ENCODE peak calls at places on chromosomes 7 and 10, in seven cellular contexts. D is HCT116, B is SK-N-SH, J is K562, K is GM12878, C is HepG2, V is H1. O is an unnamed sample.

GRCh38 chr7:131826960-131827359 is 270.5 kb upstream of the PODXL start:
- DNase-seq in B (no peak), C (no peak), J (no peak), D (no peak), V (no peak), K (no peak), O (no peak)

GRCh38 chr10:91032614-91033248 is 111.8 kb upstream of the ANKRD1 start:
- DNase-seq in B (no peak), D (no peak), C (no peak), V (no peak), K (no peak), J (no peak), O (no peak)

GRCh38 chr10:101267336-101267735 is 38.1 kb upstream of the LBX1 start:
- DNase-seq in J (no peak), K (no peak), V (no peak), C (no peak), D (no peak), B (no peak), O (no peak)

GRCh38 chr10:20778008-20778757 is 118.9 kb downstream of the NEBL start:
- DNase-seq in V (no peak), B (no peak), C (no peak), D (no peak), J (no peak), K (no peak), O (no peak)

GRCh38 chr10:74383617-74384016 is 232.6 kb downstream of the ADK start:
- DNase-seq in C (no peak), K (no peak), J (no peak), V (no peak), B (no peak), D (no peak), O (no peak)

GRCh38 chr7:15886626-15887025 is 200.1 kb upstream of the MEOX2 start:
- DNase-seq in B (no peak), J (no peak), V (no peak), C (no peak), D (no peak), K (no peak), O (no peak)

GRCh38 chr10:72658696-72659400 is 33.0 kb upstream of the MICU1 start:
- DNase-seq in V (no peak), K (no peak), J (no peak), B (no peak), D (no peak), C (no peak), O (no peak)

GRCh38 chr7:16169537-16169936 is 251.8 kb downstream of the CRPPA start:
- DNase-seq in K (no peak), C (no peak), J (no peak), B (no peak), V (no peak), D (no peak), O (no peak)

GRCh38 chr10:84783386-84783785 is 455.0 kb downstream of the CCSER2 start:
- DNase-seq in C (peak; percentile 17), D (peak; percentile 12), K (no peak), B (peak; percentile 64), V (no peak), J (peak; percentile 28), O (peak; percentile 62)

GRCh38 chr10:116272497-116273221 is at the start of gene GFRA1:
- DNase-seq in J (no peak), V (peak; percentile 82), B (peak; percentile 79), K (no peak), D (no peak), C (no peak), O (peak; percentile 54)

GRCh38 chr10:89314676-89315075 is 12.8 kb downstream of the IFIT2 start:
- DNase-seq in J (no peak), K (no peak), C (no peak), D (no peak), V (no peak), B (no peak), O (no peak)

GRCh38 chr7:81956520-81956919 is 186.7 kb upstream of the HGF start:
- DNase-seq in B (peak; percentile 42), K (peak; percentile 30), J (peak; percentile 1), V (no peak), C (peak; percentile 39), D (peak; percentile 47), O (peak; percentile 45)

GRCh38 chr7:148084138-148084537 is 506.4 kb upstream of the C7orf33 start:
- DNase-seq in B (peak; percentile 77), J (peak; percentile 57), C (peak; percentile 27), V (no peak), D (peak; percentile 12), K (no peak), O (peak; percentile 70)

GRCh38 chr7:148523550-148523949 is 67.0 kb upstream of the C7orf33 start:
- DNase-seq in J (no peak), C (no peak), B (no peak), V (no peak), D (no peak), K (no peak), O (no peak)

GRCh38 chr10:71314028-71314693 is 4.9 kb upstream of the SLC29A3 start:
- DNase-seq in C (no peak), B (peak; percentile 81), D (peak; percentile 21), J (peak; percentile 79), V (peak; percentile 73), K (no peak), O (peak; percentile 51)

GRCh38 chr7:27277628-27278027 is 35.0 kb downstream of the EVX1 start:
- DNase-seq in D (peak; percentile 29), J (peak; percentile 6), C (peak; percentile 35), K (no peak), V (no peak), B (no peak), O (no peak)

GRCh38 chr10:73771722-73772279 is 10.0 kb upstream of the CHCHD1 start:
- DNase-seq in J (peak; percentile 93), C (peak; percentile 27), D (peak; percentile 48), K (no peak), V (no peak), B (no peak), O (no peak)

GRCh38 chr10:43203491-43204393 is 63.1 kb downstream of the RASGEF1A start:
- DNase-seq in J (peak; percentile 86), V (peak; percentile 96), K (no peak), C (no peak), B (peak; percentile 52), D (peak; percentile 58), O (peak; percentile 90)

GRCh38 chr10:43201545-43202131 is 63.4 kb downstream of the CSGALNACT2 start:
- DNase-seq in J (no peak), V (peak; percentile 43), B (peak; percentile 16), K (no peak), C (no peak), D (no peak), O (no peak)

GRCh38 chr10:43204394-43204942 is 62.4 kb downstream of the RASGEF1A start:
- DNase-seq in B (no peak), J (no peak), D (no peak), V (no peak), C (no peak), K (no peak), O (no peak)

GRCh38 chr10:43202224-43202656 is 64.0 kb downstream of the CSGALNACT2 start:
- DNase-seq in K (no peak), V (peak; percentile 82), C (no peak), D (peak; percentile 31), J (peak; percentile 91), B (peak; percentile 36), O (no peak)

DNA sequence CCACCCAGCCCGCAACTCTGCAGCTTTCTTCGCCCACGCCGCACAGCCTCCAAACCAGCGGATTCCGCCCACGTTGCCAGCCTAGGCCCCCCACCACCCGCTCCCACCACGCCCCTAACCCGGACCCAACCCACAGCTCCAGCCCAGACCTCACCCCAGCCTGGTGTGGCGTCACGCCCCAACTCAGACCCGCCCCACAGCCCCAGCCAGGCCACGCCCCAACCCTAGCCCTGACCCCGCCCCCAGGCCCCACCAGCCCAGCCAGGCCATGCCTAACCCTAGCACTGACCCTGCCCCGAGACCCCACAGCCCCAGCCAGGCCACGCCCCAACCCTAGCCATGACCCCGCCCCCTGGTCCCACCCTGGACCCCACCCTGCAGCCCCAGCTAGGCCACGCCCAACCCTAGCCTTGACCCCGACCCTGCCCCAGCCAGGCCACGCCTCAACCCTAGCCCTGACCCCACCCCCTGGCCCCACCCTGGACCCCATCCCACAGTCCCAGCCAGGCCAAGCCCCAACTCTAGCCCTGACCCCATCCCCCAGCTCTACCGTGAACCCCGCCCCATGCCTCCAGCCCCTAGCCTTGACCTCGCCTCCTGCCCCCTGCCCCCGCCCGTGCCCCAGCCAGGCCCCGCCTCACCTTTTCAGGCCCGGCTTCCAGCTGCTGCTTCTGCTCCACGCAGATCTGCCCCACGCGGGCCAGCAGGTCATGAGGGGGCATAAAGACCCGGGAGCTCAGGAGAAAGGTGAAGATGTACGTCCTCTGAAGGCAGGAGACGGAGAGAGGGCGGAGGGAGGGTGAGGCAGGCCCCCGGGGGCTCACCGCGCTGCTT is 64.0 kb downstream of the RASGEF1A start:
- DNase-seq in V (peak; percentile 98), D (no peak), B (peak; percentile 29), J (peak; percentile 95), K (no peak), C (no peak), O (no peak)
- TF ChIP-seq JUND in V (no peak), D (no peak), B (no peak), J (no peak), K (no peak), C (no peak), O (no peak)

GRCh38 chr7:142385528-142386340 is 127.9 kb upstream of the PRSS58 start:
- DNase-seq in K (peak; percentile 13), B (peak; percentile 62), D (peak; percentile 72), C (peak; percentile 32), V (peak; percentile 68), J (peak; percentile 79), O (peak; percentile 4)
- TF ChIP-seq JUND in K (no peak), B (no peak), D (no peak), C (no peak), V (peak; percentile 29), J (no peak), O (no peak)

DNA sequence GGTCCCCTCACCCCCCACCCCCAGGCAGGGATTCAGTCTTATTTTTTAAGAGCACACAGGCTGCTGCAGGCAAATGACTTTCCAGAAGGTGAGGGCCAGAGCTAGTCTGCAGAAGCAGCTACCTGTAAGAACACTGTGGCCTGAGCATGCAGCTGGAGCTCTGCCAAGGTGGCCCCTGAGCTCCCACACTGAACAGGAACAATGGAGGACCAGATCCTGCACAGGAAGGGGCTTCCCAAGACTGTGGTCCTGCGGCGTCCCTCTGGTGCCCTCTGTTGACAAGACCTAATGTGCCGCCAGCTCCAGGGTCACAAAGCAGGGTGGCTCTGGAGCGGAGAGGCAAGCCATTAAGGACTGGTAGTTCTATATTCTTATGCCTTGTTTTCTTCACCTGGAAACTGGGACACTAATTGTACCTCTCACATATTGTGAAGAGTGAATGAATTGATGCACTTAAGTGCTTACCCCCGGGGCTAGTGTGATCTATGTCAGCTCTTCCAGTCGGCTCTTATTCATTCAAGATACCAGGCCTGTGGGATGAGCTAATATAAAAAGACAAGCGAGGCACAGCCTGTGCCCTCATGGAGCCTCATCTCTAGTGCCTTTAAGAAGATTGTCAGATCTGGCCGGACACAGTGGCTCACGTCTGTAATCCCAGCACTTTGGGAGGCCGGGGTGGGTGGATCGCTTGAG is 8.0 kb upstream of the BEND7 start:
- DNase-seq in C (peak; percentile 65), V (peak; percentile 86), J (peak; percentile 70), K (peak; percentile 16), B (peak; percentile 82), D (peak; percentile 33), O (no peak)
- TF ChIP-seq JUND in C (no peak), V (no peak), J (no peak), K (no peak), B (no peak), D (no peak), O (no peak)

DNA sequence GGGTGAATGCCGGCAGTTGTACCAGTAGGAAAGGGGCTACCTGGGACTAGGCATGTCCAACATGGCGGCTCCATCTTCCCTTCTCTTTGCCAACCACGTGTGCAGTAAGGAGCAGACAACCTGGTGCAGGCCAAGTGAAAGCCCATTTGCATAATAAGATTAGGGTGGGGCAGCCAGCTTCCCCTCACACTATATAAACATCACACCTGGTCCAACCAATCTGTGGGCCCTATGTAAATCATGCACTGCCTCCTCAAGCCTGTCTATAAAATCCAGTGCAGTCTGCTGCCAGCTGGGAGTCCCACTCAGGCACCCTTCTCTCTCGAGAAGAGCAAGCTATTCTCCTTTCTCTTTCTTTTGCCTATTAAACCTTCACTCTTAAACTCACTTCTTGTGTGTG is 429.3 kb downstream of the CALN1 start:
- DNase-seq in J (no peak), K (no peak), D (no peak), C (no peak), B (no peak), V (no peak), O (no peak)
- TF ChIP-seq JUND in J (no peak), K (no peak), D (no peak), C (no peak), B (no peak), V (no peak), O (no peak)

O was measured in T47D.